ENCODE peak calls at places on chromosomes 11 and 22, in nine cellular contexts. J is mammary epithelial cell, M is lower lobe of right lung, D is kidney, Y is fibroblast of lung, X is GM23338, Z is heart left ventricle, P is IMR-90, U is stomach. W is an unnamed sample.
A peak's percentile ranks its signal among the peaks of the same experiment; 100 is the strongest.

GRCh38 chr11:120660024-120660565 is 148.5 kb downstream of the GRIK4 start:
- DNase-seq in J (peak; percentile 42), Y (peak; percentile 41), P (peak; percentile 36), Z (no peak), U (peak; percentile 29), M (no peak), X (peak; percentile 94), D (no peak), W (no peak)

GRCh38 chr11:6925636-6926207 is 504 bp upstream of the ZNF215 start:
- DNase-seq in U (no peak), P (peak; percentile 16), D (no peak), Y (peak; percentile 31), J (peak; percentile 49), X (peak; percentile 49), M (no peak), Z (no peak), W (no peak)

GRCh38 chr11:65311197-65311631 is 3.5 kb upstream of the CDC42EP2 start:
- DNase-seq in D (no peak), U (peak; percentile 65), X (no peak), P (no peak), Y (no peak), J (peak; percentile 20), Z (no peak), M (peak; percentile 77), W (no peak)

GRCh38 chr11:35723493-35724284 is 61.1 kb downstream of the TRIM44 start:
- DNase-seq in M (no peak), U (no peak), X (no peak), J (peak; percentile 65), D (no peak), Z (no peak), P (peak; percentile 27), Y (peak; percentile 3), W (no peak)

GRCh38 chr11:14012836-14013235 is 50.3 kb downstream of the SPON1 start:
- DNase-seq in X (no peak), U (no peak), J (no peak), Y (peak; percentile 53), P (peak; percentile 67), D (no peak), M (no peak), Z (no peak), W (no peak)

GRCh38 chr11:7538023-7538422 is 24.2 kb downstream of the PPFIBP2 start:
- DNase-seq in D (no peak), P (no peak), Y (no peak), M (no peak), U (no peak), J (no peak), Z (peak; percentile 60), X (no peak), W (no peak)

GRCh38 chr11:130477646-130478203 is 29.3 kb downstream of the ADAMTS15 start:
- DNase-seq in U (no peak), X (no peak), P (peak; percentile 18), M (no peak), D (no peak), J (no peak), Y (no peak), Z (no peak), W (no peak)

GRCh38 chr22:19387575-19387974 is 44.0 kb downstream of the HIRA start:
- DNase-seq in J (no peak), X (no peak), D (no peak), M (no peak), U (no peak), P (no peak), Z (no peak), Y (no peak), W (no peak)

GRCh38 chr11:129266536-129266935 is 74.4 kb upstream of the ARHGAP32 start:
- DNase-seq in P (no peak), X (no peak), M (no peak), U (no peak), D (no peak), Y (no peak), Z (no peak), J (no peak), W (no peak)

GRCh38 chr11:66881436-66881835 is 24.6 kb downstream of the LRFN4 start:
- DNase-seq in P (no peak), J (no peak), M (no peak), Z (no peak), X (no peak), D (no peak), U (no peak), Y (no peak), W (peak; percentile 40)

GRCh38 chr11:74604311-74604710 is 11.9 kb downstream of the POLD3 start:
- DNase-seq in P (no peak), M (no peak), X (no peak), D (no peak), Y (no peak), J (no peak), U (no peak), Z (no peak), W (no peak)

GRCh38 chr11:92391866-92392265 is 167.2 kb downstream of the FAT3 start:
- DNase-seq in Z (no peak), J (no peak), D (no peak), Y (no peak), U (no peak), X (no peak), M (no peak), P (no peak), W (no peak)

GRCh38 chr22:49959782-49960158 is 802 bp upstream of the PIM3 start:
- DNase-seq in Y (peak; percentile 49), Z (no peak), J (peak; percentile 76), X (peak; percentile 62), M (no peak), P (no peak), U (peak; percentile 66), D (no peak), W (no peak)

GRCh38 chr11:12090061-12090572 is 20.3 kb upstream of the MICAL2 start:
- DNase-seq in M (peak; percentile 54), Y (peak; percentile 80), U (no peak), J (peak; percentile 90), X (no peak), P (peak; percentile 61), D (no peak), Z (no peak), W (peak; percentile 98)

GRCh38 chr11:23679981-23680380 is 816.9 kb upstream of the LUZP2 start:
- DNase-seq in U (no peak), D (peak; percentile 52), J (no peak), X (no peak), M (no peak), Z (no peak), Y (no peak), P (no peak), W (no peak)

GRCh38 chr11:58061813-58062212 is 31.1 kb downstream of the OR6Q1 start:
- DNase-seq in U (no peak), P (peak; percentile 95), Z (no peak), M (no peak), Y (peak; percentile 96), D (no peak), X (no peak), J (peak; percentile 98), W (no peak)

GRCh38 chr11:94671553-94672366 is 96.4 kb upstream of the AMOTL1 start:
- DNase-seq in Y (no peak), D (no peak), X (no peak), U (no peak), M (no peak), Z (no peak), J (peak; percentile 32), P (no peak), W (no peak)

GRCh38 chr11:130904380-130904779 is 11.9 kb downstream of the SNX19 start:
- DNase-seq in D (no peak), P (no peak), M (no peak), J (no peak), Z (no peak), Y (peak; percentile 29), U (no peak), X (peak; percentile 39), W (no peak)

DNA sequence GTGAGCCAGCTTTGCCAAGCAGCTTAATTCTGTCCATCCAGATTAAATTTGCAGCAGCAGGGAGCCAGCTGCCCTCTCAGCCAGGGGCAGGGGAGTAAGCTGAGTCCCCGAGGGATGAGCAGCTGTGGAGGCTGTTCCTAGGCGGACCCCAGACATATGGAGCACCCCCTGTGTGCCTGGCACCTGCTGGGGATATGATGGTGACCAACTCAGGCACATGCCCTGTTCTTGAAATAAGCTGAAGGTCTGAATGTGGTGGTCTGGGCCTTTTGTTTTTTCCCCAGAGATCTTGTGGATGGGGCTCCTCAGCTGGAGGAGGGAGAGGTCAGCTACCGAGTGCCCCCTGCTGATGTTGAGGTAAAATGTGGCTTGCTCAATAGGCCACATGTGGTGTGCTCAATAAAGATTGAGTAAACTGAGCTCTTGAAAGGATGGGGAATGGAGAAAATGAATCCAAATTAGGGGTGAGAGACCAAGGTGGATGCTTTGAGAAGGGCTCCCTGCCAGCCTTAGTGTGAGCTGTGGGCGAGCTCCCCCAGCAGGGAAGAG is 103.3 kb upstream of the NNMT start:
- DNase-seq in Y (no peak), X (no peak), M (no peak), D (no peak), J (no peak), P (no peak), U (no peak), Z (no peak), W (no peak)
- TF ChIP-seq CTCF in Y (no peak), X (peak; percentile 28), M (no peak), D (no peak), J (no peak), P (no peak), U (no peak), Z (no peak), W (no peak)

DNA sequence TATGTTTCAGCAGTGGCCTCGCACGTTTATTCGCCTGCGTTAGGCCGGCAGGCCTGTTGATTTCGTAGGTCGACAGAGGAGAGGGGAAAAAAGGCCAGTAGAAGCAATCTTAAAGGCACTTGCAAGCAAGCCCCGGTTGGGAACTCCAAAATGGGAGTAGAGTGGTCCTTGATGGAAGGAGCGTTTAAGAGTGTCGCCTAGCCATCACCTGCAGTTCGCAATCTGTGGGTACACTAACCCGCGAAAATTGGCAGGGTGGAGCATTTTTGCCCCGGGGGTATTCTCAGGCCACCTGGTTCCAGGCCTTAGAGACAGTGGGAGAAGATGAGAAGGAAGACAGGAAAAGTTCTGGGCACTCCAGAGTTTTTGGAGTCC is 1.1 kb downstream of the EWSR1 start:
- DNase-seq in D (no peak), Z (no peak), J (peak; percentile 23), U (no peak), M (no peak), X (peak; percentile 13), P (no peak), Y (no peak), W (no peak)
- H3K4me1 ChIP-seq in D (peaks cover 32% of the 10 kb centered on the region), Z (peaks cover 55% of the 10 kb centered on the region), J (peaks cover 35% of the 10 kb centered on the region), U (peaks cover 73% of the 10 kb centered on the region), M (peaks cover 58% of the 10 kb centered on the region), X (peaks cover 34% of the 10 kb centered on the region), P (peaks cover 17% of the 10 kb centered on the region), Y (peaks cover 27% of the 10 kb centered on the region), W (peaks cover 20% of the 10 kb centered on the region)

GRCh38 chr22:35288116-35288515 is 11.6 kb upstream of the TOM1 start:
- DNase-seq in Z (no peak), J (no peak), M (no peak), U (no peak), X (no peak), Y (no peak), D (no peak), P (no peak), W (no peak)
- H3K36me3 ChIP-seq in Z (no peaks in the 10 kb centered on the region), J (peaks cover 40% of the 10 kb centered on the region), M (peaks cover 95% of the 10 kb centered on the region), U (peaks cover 30% of the 10 kb centered on the region), X (peaks cover 79% of the 10 kb centered on the region), Y (peaks cover 9% of the 10 kb centered on the region), D (peaks cover 14% of the 10 kb centered on the region), P (peaks cover 38% of the 10 kb centered on the region), W (peaks cover 94% of the 10 kb centered on the region)

GRCh38 chr11:47716692-47717091 is 1.5 kb upstream of the AGBL2 start:
- DNase-seq in P (no peak), D (no peak), Z (no peak), J (no peak), M (no peak), Y (no peak), X (no peak), U (no peak), W (no peak)
- TF ChIP-seq CTCF in P (no peak), D (no peak), Z (no peak), J (no peak), M (no peak), Y (no peak), X (no peak), U (no peak), W (peak; percentile 23)

W was measured in RWPE2.